ENCODE peak calls at places on chromosomes 11 and 22, in six cellular contexts. One of them, this sample, is unnamed.
A peak's percentile ranks its signal among the peaks of the same experiment; 100 is the strongest.

GRCh38 chr22:38050720-38051119 is 6.5 kb upstream of the PICK1 start:
- DNase-seq in NCI-H510A treated with DMSO at 0.1 percent for 48 hours: no peak
- DNase-seq in stimulated activated CD4-positive, alpha-beta T cell treated with anti-CD3 and anti-CD28 coated beads, Interleukin-12 subunit alpha, Interleukin-12 subunit beta, amount 100 ng/mL, for 4 hours: no peak
- DNase-seq in transverse colon: no peak
- DNase-seq in choroid plexus epithelial cell: no peak
- DNase-seq in GM04503: no peak
- DNase-seq in this sample: no peak

GRCh38 chr11:68041617-68042218 is 2.9 kb downstream of the TCIRG1 start:
- DNase-seq in GM04503: no peak
- DNase-seq in NCI-H510A treated with DMSO at 0.1 percent for 48 hours: no peak
- DNase-seq in stimulated activated CD4-positive, alpha-beta T cell treated with anti-CD3 and anti-CD28 coated beads, Interleukin-12 subunit alpha, Interleukin-12 subunit beta, amount 100 ng/mL, for 4 hours: no peak
- DNase-seq in choroid plexus epithelial cell: no peak
- DNase-seq in transverse colon: no peak
- DNase-seq in this sample: no peak

GRCh38 chr11:113895367-113896155 is 9.0 kb upstream of the HTR3B start:
- DNase-seq in choroid plexus epithelial cell: peak; percentile 37
- DNase-seq in GM04503: no peak
- DNase-seq in stimulated activated CD4-positive, alpha-beta T cell treated with anti-CD3 and anti-CD28 coated beads, Interleukin-12 subunit alpha, Interleukin-12 subunit beta, amount 100 ng/mL, for 4 hours: no peak
- DNase-seq in transverse colon: no peak
- DNase-seq in NCI-H510A treated with DMSO at 0.1 percent for 48 hours: peak; percentile 51
- DNase-seq in this sample: no peak

GRCh38 chr11:36945384-36945783 is 347.3 kb upstream of the RAG2 start:
- DNase-seq in transverse colon: no peak
- DNase-seq in NCI-H510A treated with DMSO at 0.1 percent for 48 hours: no peak
- DNase-seq in GM04503: no peak
- DNase-seq in choroid plexus epithelial cell: peak; percentile 16
- DNase-seq in stimulated activated CD4-positive, alpha-beta T cell treated with anti-CD3 and anti-CD28 coated beads, Interleukin-12 subunit alpha, Interleukin-12 subunit beta, amount 100 ng/mL, for 4 hours: no peak
- DNase-seq in this sample: no peak

GRCh38 chr11:107679255-107680024 is 32.4 kb downstream of the SLN start:
- DNase-seq in choroid plexus epithelial cell: no peak
- DNase-seq in GM04503: no peak
- DNase-seq in transverse colon: no peak
- DNase-seq in NCI-H510A treated with DMSO at 0.1 percent for 48 hours: no peak
- DNase-seq in stimulated activated CD4-positive, alpha-beta T cell treated with anti-CD3 and anti-CD28 coated beads, Interleukin-12 subunit alpha, Interleukin-12 subunit beta, amount 100 ng/mL, for 4 hours: no peak
- DNase-seq in this sample: no peak

GRCh38 chr11:88345408-88345807 is 7.9 kb upstream of the CTSC start:
- DNase-seq in transverse colon: no peak
- DNase-seq in stimulated activated CD4-positive, alpha-beta T cell treated with anti-CD3 and anti-CD28 coated beads, Interleukin-12 subunit alpha, Interleukin-12 subunit beta, amount 100 ng/mL, for 4 hours: no peak
- DNase-seq in GM04503: peak; percentile 32
- DNase-seq in choroid plexus epithelial cell: peak; percentile 69
- DNase-seq in NCI-H510A treated with DMSO at 0.1 percent for 48 hours: no peak
- DNase-seq in this sample: no peak

GRCh38 chr11:1963864-1964263 is 16.7 kb downstream of the MRPL23 start:
- DNase-seq in NCI-H510A treated with DMSO at 0.1 percent for 48 hours: no peak
- DNase-seq in GM04503: no peak
- DNase-seq in transverse colon: no peak
- DNase-seq in choroid plexus epithelial cell: no peak
- DNase-seq in stimulated activated CD4-positive, alpha-beta T cell treated with anti-CD3 and anti-CD28 coated beads, Interleukin-12 subunit alpha, Interleukin-12 subunit beta, amount 100 ng/mL, for 4 hours: no peak
- DNase-seq in this sample: no peak

GRCh38 chr22:44698531-44699421 is 3.2 kb upstream of the PRR5 start:
- DNase-seq in choroid plexus epithelial cell: peak; percentile 74
- DNase-seq in GM04503: peak; percentile 96
- DNase-seq in transverse colon: no peak
- DNase-seq in stimulated activated CD4-positive, alpha-beta T cell treated with anti-CD3 and anti-CD28 coated beads, Interleukin-12 subunit alpha, Interleukin-12 subunit beta, amount 100 ng/mL, for 4 hours: no peak
- DNase-seq in NCI-H510A treated with DMSO at 0.1 percent for 48 hours: no peak
- DNase-seq in this sample: no peak